ENCODE peak calls at places on chromosomes 11 and 22, in five cellular contexts. Z is fibroblast of lung, E is kidney, C is mammary epithelial cell, A is psoas muscle. J is an unnamed sample. For H3K9me3, the result is how much of the 10 kb centered on the place peaks cover.

GRCh38 chr11:120210651-120211521 is at the start of gene OAF:
- DNase-seq in Z (peak), E (peak), C (peak), A (peak), J (peak)

GRCh38 chr11:9251306-9251705 is 13.8 kb downstream of the DENND5A start:
- DNase-seq in Z (no peak), E (no peak), C (peak), A (no peak), J (no peak)

GRCh38 chr11:122042981-122043380 is 73.0 kb downstream of the BLID start:
- DNase-seq in Z (no peak), E (no peak), C (no peak), A (no peak), J (no peak)

GRCh38 chr11:65452806-65453490 is 30.4 kb downstream of the NEAT1 start:
- DNase-seq in Z (peak), E (peak), C (peak), A (peak), J (no peak)

GRCh38 chr11:8927233-8927632 is 5.5 kb downstream of the C11orf16 start:
- DNase-seq in Z (no peak), E (no peak), C (no peak), A (no peak), J (no peak)

GRCh38 chr11:8032122-8032521 is 45.0 kb downstream of the EIF3F start:
- DNase-seq in Z (no peak), E (no peak), C (no peak), A (no peak), J (no peak)

GRCh38 chr11:117303101-117303500 is 12.0 kb downstream of the BACE1-AS start:
- DNase-seq in Z (no peak), E (no peak), C (no peak), A (no peak), J (no peak)

GRCh38 chr11:16494918-16495691 is 138.8 kb upstream of the SOX6 start:
- DNase-seq in Z (no peak), E (no peak), C (no peak), A (no peak), J (no peak)

GRCh38 chr11:30719420-30719819 is 133.3 kb upstream of the MPPED2 start:
- DNase-seq in Z (no peak), E (no peak), C (no peak), A (no peak), J (no peak)

GRCh38 chr11:128215238-128215882 is 372.0 kb downstream of the ETS1 start:
- DNase-seq in Z (no peak), E (peak), C (no peak), A (no peak), J (no peak)

GRCh38 chr22:37094239-37094638 is 15.3 kb downstream of the TMPRSS6 start:
- DNase-seq in Z (no peak), E (no peak), C (no peak), A (no peak), J (no peak)

GRCh38 chr11:75492181-75492820 is 33.4 kb downstream of the GDPD5 start:
- DNase-seq in Z (no peak), E (no peak), C (peak), A (no peak), J (no peak)

GRCh38 chr11:102223859-102224258 is 93.4 kb upstream of the BIRC3 start:
- DNase-seq in Z (peak), E (no peak), C (peak), A (no peak), J (no peak)

GRCh38 chr11:83687787-83688186 is 401.6 kb upstream of the CCDC90B start:
- DNase-seq in Z (no peak), E (no peak), C (no peak), A (no peak), J (no peak)

GRCh38 chr11:47786373-47786772 is 19.2 kb upstream of the FNBP4 start:
- DNase-seq in Z (peak), E (no peak), C (no peak), A (peak), J (no peak)

GRCh38 chr22:31681625-31682345 is 19.8 kb upstream of the PISD start:
- DNase-seq in Z (peak), E (no peak), C (no peak), A (peak), J (no peak)

GRCh38 chr11:3050386-3051325 is 6.6 kb downstream of the CARS1 start:
- DNase-seq in Z (no peak), E (peak), C (no peak), A (no peak), J (no peak)

GRCh38 chr22:49850021-49850911 is 3.4 kb upstream of the ZBED4 start:
- DNase-seq in Z (no peak), E (no peak), C (no peak), A (no peak), J (no peak)

GRCh38 chr11:76686261-76687079 is 15.9 kb upstream of the LRRC32 start:
- DNase-seq in Z (no peak), E (no peak), C (no peak), A (no peak), J (no peak)

GRCh38 chr22:24964441-24964840 is 11.9 kb downstream of the KIAA1671 start:
- DNase-seq in Z (no peak), E (no peak), C (no peak), A (no peak), J (no peak)

GRCh38 chr11:124238512-124238911 is 2.4 kb upstream of the OR8G1 start:
- DNase-seq in Z (no peak), E (no peak), C (no peak), A (no peak), J (no peak)

GRCh38 chr11:110093407-110094297 is 460 bp downstream of the ZC3H12C start:
- DNase-seq in Z (peak), E (peak), C (peak), A (peak), J (no peak)

GRCh38 chr11:12148882-12149281 is 38.5 kb downstream of the MICAL2 start:
- DNase-seq in Z (no peak), E (no peak), C (no peak), A (no peak), J (no peak)

GRCh38 chr11:70085815-70086769 is 8.0 kb downstream of the ANO1 start:
- DNase-seq in Z (no peak), E (no peak), C (no peak), A (no peak), J (no peak)

GRCh38 chr11:119195680-119196079 is 10.4 kb downstream of the NHERF4 start:
- DNase-seq in Z (peak), E (no peak), C (peak), A (no peak), J (peak)

GRCh38 chr11:69391192-69392103 is 90.0 kb upstream of the LINC01488 start:
- DNase-seq in Z (no peak), E (peak), C (no peak), A (no peak), J (no peak)

GRCh38 chr11:45538939-45539338 is 126.5 kb downstream of the CHST1 start:
- DNase-seq in Z (no peak), E (no peak), C (no peak), A (no peak), J (no peak)

GRCh38 chr22:45475876-45476514 is 26.7 kb upstream of the FBLN1 start:
- DNase-seq in Z (no peak), E (no peak), C (no peak), A (no peak), J (no peak)

DNA sequence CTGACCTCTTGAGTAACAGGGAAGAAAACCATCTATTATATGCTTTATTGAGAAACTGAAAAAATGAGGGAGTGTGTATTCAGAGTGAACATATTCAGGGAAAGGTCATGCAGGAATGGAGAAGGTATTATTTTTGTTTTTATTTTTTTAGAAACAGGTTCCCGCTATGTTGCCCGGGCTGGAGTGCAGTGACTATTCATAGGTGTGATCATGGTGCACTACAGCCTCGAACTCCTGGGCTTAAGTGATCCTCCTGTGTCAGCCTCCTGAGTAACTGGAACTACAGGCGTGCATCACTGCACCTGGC is 8.7 kb upstream of the RCE1 start:
- DNase-seq in Z (no peak), E (no peak), C (no peak), A (no peak), J (no peak)
- TF ChIP-seq CTCF in Z (no peak), E (no peak), C (no peak), A (no peak), J (no peak)

GRCh38 chr22:47918276-47918928 is 1156.0 kb downstream of the TBC1D22A start:
- DNase-seq in Z (no peak), E (no peak), C (no peak), A (no peak), J (no peak)
- H3K9me3 ChIP-seq in Z (under half), E (under half), C (under half), A (under half), J (half or more)

DNA sequence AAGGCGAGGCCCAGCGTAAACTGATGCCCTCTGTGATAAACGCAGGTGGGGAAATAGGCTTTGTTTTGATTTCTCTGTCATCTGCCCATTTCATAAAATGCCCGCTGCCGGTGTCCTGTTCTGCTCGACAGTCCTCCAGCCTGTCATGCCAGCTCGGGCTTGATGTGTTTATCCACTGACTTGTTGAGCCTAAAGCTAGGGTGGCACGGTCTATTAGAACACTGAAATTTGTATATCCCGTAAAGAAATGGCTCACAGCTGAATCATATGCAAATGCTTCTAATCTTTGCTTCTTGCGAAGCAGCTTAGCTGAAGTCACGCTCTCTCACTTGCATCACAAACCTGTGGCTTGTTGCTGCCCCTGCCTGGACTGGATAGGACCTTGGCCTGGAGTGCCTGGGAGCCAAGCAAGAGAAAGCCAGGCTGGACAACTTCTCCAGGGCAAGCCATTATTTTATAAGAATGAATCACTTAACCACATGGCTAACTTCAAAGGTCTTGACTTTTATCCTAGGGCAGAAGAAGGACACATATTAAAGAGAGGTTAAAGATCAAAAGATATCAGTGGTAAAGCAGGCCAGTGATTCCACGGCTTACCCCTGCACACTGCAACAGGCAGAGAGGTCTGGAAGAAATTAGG is 33.1 kb downstream of the EHF start:
- DNase-seq in Z (peak), E (peak), C (peak), A (peak), J (peak)
- TF ChIP-seq CTCF in Z (no peak), E (no peak), C (no peak), A (no peak), J (peak)

GRCh38 chr22:47548953-47549740 is 786.7 kb downstream of the TBC1D22A start:
- DNase-seq in Z (no peak), E (peak), C (no peak), A (no peak), J (no peak)

GRCh38 chr22:47552024-47552423 is 789.6 kb downstream of the TBC1D22A start:
- DNase-seq in Z (no peak), E (no peak), C (no peak), A (no peak), J (no peak)

GRCh38 chr22:47549741-47550340 is 787.4 kb downstream of the TBC1D22A start:
- DNase-seq in Z (no peak), E (no peak), C (no peak), A (no peak), J (no peak)

GRCh38 chr22:47551438-47551788 is 789.0 kb downstream of the TBC1D22A start:
- DNase-seq in Z (no peak), E (no peak), C (no peak), A (no peak), J (no peak)

DNA sequence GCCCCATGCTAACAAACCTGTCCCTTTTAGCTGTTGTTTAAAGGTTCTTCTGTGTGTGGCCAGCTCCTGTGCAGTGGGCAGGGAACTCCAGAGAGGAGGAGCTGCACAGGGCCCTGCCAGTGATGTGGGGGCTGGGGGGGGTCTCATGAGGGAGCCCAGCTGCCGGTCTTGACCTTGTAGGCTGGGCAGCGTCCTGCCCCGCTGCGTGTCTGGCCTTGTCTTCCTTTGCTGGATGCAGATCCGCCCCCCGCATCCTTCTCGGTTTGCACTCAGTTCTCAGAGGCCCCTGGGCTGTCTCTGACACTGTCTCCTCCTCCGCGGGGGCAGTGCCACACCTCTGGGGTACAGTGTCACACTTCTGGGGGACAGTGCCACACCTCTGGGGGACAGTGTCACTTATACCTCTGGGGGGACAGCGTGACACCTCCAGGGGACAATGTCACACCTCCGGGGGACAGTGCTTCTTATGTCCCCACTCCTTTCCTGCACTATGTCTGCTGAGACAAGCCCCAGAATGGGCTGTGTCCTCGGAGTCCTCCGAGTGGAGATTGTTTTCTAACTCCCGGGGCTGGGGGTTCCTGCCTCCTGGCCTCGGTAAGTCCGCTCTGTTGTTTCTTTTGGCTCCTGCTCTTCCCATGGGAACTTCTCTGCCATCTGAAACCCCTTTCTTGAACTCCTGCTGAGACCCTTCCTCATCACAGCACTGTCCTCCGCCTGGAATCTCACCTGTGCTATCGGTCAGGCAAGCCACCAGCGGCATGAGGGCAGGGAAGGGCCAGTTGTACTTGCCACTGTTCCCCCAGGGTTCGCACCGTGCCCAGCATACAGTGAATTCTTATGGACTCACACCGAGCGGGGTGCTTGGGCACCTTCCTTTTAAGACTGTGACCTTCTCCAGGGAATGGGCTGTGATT is 788.3 kb downstream of the TBC1D22A start:
- DNase-seq in Z (no peak), E (no peak), C (no peak), A (no peak), J (no peak)
- H3K9me3 ChIP-seq in Z (under half), E (under half), C (under half), A (under half), J (half or more)

GRCh38 chr22:38230108-38230825 is 28.5 kb downstream of the MAFF start:
- DNase-seq in Z (peak), E (no peak), C (no peak), A (no peak), J (no peak)
- TF ChIP-seq CTCF in Z (no peak), E (peak), C (peak), A (peak), J (peak)

DNA sequence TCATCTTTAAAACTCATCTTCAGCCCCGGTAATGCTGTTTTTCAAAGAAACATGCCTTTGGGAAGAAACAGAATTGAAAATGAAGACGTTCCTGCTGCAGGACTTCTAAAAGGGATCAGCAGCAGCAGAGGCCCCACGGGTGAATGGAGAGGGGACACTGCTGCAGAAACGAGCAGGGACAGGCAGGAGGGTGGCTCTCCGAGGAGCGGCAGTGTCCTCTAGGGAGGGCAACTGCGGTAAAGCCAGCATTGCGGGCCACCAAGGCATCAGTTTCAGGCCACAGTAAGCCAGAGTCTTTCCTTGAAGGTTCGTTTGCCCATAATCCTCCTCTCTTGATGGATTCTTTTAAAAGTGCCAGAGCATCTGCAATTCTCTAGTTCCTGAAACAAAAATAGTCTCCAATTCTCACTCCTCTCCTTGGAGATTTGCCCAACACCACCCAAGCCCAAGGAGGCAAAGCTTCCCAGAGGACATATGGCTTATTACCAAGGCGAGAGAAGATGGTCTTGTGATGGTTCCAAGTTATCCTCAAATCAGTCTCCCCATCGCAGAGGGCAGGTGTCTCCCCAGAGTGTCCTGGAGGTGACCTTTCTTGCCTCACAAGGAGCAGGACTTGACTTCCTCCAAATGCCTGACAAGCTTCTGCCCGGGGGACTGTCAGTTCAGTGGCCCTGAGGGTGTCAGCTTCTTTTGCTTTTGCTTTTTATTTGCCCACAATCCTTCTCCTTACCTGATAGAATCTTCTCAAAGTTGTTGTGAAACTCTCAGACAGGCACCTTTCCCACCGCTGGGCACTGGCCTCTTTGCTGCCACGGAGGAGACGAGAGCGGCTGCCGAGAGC is 341.1 kb upstream of the B3GAT1 start:
- DNase-seq in Z (no peak), E (no peak), C (no peak), A (no peak), J (no peak)
- H3K9me3 ChIP-seq in Z (under half), E (under half), C (under half), A (under half), J (half or more)

GRCh38 chr11:10858505-10859360 is 880 bp upstream of the ZBED5 start:
- DNase-seq in Z (peak), E (peak), C (no peak), A (peak), J (no peak)
- TF ChIP-seq CTCF in Z (no peak), E (no peak), C (no peak), A (no peak), J (no peak)

DNA sequence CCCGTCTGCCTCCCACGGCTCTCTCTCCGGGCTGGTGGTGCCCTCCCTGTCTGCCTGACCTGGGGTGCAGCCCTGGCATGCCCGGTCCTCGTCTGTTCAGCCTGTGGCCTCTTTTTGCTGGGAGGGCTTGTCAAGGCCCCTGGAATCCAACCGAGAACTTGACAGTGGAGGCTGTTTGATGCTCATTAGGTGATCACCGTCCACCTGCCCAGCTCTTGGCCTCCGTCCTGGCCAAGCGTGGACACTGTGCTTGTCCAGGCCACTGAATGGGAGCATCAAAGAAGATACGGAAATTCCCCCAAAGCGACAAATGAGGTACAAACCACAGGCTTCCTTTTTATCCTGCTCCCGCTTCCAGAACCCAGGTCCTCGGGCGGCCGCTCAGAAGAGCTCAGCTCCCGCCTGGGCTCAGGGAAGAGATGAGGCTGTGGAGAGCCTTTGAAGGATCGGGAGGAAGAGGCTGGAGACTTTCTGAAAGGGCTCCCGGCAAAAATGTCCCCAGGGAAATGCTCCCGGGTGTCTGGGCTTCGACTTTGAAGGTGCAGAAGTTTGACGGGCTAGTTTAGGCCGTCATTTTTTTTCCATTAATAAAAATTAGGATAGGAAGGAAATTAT is 1273.9 kb downstream of the BRD1 start:
- DNase-seq in Z (no peak), E (no peak), C (no peak), A (no peak), J (no peak)
- H3K9me3 ChIP-seq in Z (under half), E (under half), C (half or more), A (under half), J (half or more)

DNA sequence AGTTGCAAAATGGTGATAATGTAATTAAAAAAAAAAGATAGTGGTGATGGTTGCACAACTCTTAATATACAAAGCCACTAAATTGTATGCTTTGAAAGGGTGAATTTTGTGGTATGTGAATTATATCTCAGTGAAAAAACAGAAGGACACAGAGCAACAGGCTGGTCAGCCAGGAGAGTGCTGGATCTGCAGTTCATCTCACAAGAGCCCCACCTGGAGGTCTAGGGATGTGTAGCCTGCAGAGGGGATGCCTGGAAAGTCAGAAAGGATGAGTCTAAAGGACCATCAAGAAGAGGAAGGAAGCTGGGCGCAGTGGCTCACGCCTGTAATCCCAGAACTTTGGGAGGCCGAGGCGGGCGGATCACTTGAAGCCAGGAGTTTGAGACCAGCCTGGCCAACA is 9.0 kb downstream of the POLR3H start:
- DNase-seq in Z (no peak), E (no peak), C (no peak), A (no peak), J (no peak)
- TF ChIP-seq CTCF in Z (no peak), E (no peak), C (no peak), A (no peak), J (peak)